ENCODE peak calls at places on chromosomes 13 and 19, in nine cellular contexts. One of them, this sample, is unnamed.

GRCh38 chr19:2561895-2562294 is 86.0 kb downstream of the GADD45B start:
- DNase-seq in amniotic stem cell: no peak
- DNase-seq in GM10248: peak
- DNase-seq in HT-29: no peak
- DNase-seq in Calu3: no peak
- DNase-seq in kidney: peak
- DNase-seq in germinal center: peak
- DNase-seq in Right ventricle myocardium superior: peak
- DNase-seq in SK-N-SH: no peak
- DNase-seq in this sample: peak

GRCh38 chr19:15595069-15595468 is 19.9 kb upstream of the CYP4F8 start:
- DNase-seq in amniotic stem cell: no peak
- DNase-seq in GM10248: no peak
- DNase-seq in HT-29: no peak
- DNase-seq in Calu3: peak
- DNase-seq in kidney: no peak
- DNase-seq in germinal center: no peak
- DNase-seq in Right ventricle myocardium superior: no peak
- DNase-seq in SK-N-SH: no peak
- DNase-seq in this sample: no peak

GRCh38 chr13:48401480-48401879 is 11.4 kb downstream of the LPAR6 start:
- DNase-seq in amniotic stem cell: no peak
- DNase-seq in GM10248: no peak
- DNase-seq in HT-29: no peak
- DNase-seq in Calu3: no peak
- DNase-seq in kidney: no peak
- DNase-seq in germinal center: no peak
- DNase-seq in Right ventricle myocardium superior: no peak
- DNase-seq in SK-N-SH: no peak
- DNase-seq in this sample: no peak

GRCh38 chr19:33054623-33055022 is 10.1 kb downstream of the RHPN2 start:
- DNase-seq in amniotic stem cell: no peak
- DNase-seq in GM10248: no peak
- DNase-seq in HT-29: peak
- DNase-seq in Calu3: peak
- DNase-seq in kidney: peak
- DNase-seq in germinal center: no peak
- DNase-seq in Right ventricle myocardium superior: no peak
- DNase-seq in SK-N-SH: no peak
- DNase-seq in this sample: no peak

GRCh38 chr13:66560189-66560588 is 669.9 kb downstream of the PCDH9 start:
- DNase-seq in amniotic stem cell: no peak
- DNase-seq in GM10248: no peak
- DNase-seq in HT-29: no peak
- DNase-seq in Calu3: no peak
- DNase-seq in kidney: no peak
- DNase-seq in germinal center: no peak
- DNase-seq in Right ventricle myocardium superior: no peak
- DNase-seq in SK-N-SH: no peak
- DNase-seq in this sample: no peak

GRCh38 chr19:46863818-46864629 is 3.2 kb downstream of the ARHGAP35 start:
- DNase-seq in amniotic stem cell: no peak
- DNase-seq in GM10248: no peak
- DNase-seq in HT-29: peak
- DNase-seq in Calu3: peak
- DNase-seq in kidney: no peak
- DNase-seq in germinal center: no peak
- DNase-seq in Right ventricle myocardium superior: no peak
- DNase-seq in SK-N-SH: peak
- DNase-seq in this sample: no peak

GRCh38 chr13:22017226-22017625 is 346.4 kb downstream of the FGF9 start:
- DNase-seq in amniotic stem cell: no peak
- DNase-seq in GM10248: no peak
- DNase-seq in HT-29: no peak
- DNase-seq in Calu3: no peak
- DNase-seq in kidney: no peak
- DNase-seq in germinal center: no peak
- DNase-seq in Right ventricle myocardium superior: no peak
- DNase-seq in SK-N-SH: no peak
- DNase-seq in this sample: no peak

GRCh38 chr13:50941146-50941545 is 31.6 kb downstream of the RNASEH2B start:
- DNase-seq in amniotic stem cell: no peak
- DNase-seq in GM10248: no peak
- DNase-seq in HT-29: no peak
- DNase-seq in Calu3: no peak
- DNase-seq in kidney: no peak
- DNase-seq in germinal center: no peak
- DNase-seq in Right ventricle myocardium superior: no peak
- DNase-seq in SK-N-SH: no peak
- DNase-seq in this sample: no peak

GRCh38 chr19:57850553-57851017 is 926 bp downstream of the ZNF587 start:
- DNase-seq in amniotic stem cell: peak
- DNase-seq in GM10248: no peak
- DNase-seq in HT-29: peak
- DNase-seq in Calu3: peak
- DNase-seq in kidney: no peak
- DNase-seq in germinal center: no peak
- DNase-seq in Right ventricle myocardium superior: no peak
- DNase-seq in SK-N-SH: peak
- DNase-seq in this sample: no peak

GRCh38 chr13:55576389-55576788 is 1564.3 kb upstream of the PRR20A start:
- DNase-seq in amniotic stem cell: no peak
- DNase-seq in GM10248: no peak
- DNase-seq in HT-29: no peak
- DNase-seq in Calu3: no peak
- DNase-seq in kidney: no peak
- DNase-seq in germinal center: no peak
- DNase-seq in Right ventricle myocardium superior: no peak
- DNase-seq in SK-N-SH: no peak
- DNase-seq in this sample: no peak

GRCh38 chr19:29873801-29874575 is 62.2 kb downstream of the CCNE1 start:
- DNase-seq in amniotic stem cell: no peak
- DNase-seq in GM10248: no peak
- DNase-seq in HT-29: no peak
- DNase-seq in Calu3: no peak
- DNase-seq in kidney: no peak
- DNase-seq in germinal center: no peak
- DNase-seq in Right ventricle myocardium superior: no peak
- DNase-seq in SK-N-SH: peak
- DNase-seq in this sample: no peak

GRCh38 chr19:18940791-18941627 is at the start of gene HOMER3:
- DNase-seq in amniotic stem cell: peak
- DNase-seq in GM10248: peak
- DNase-seq in HT-29: peak
- DNase-seq in Calu3: peak
- DNase-seq in kidney: peak
- DNase-seq in germinal center: peak
- DNase-seq in Right ventricle myocardium superior: peak
- DNase-seq in SK-N-SH: peak
- DNase-seq in this sample: peak

GRCh38 chr13:34155931-34156607 is 338.1 kb downstream of the RFC3 start:
- DNase-seq in amniotic stem cell: peak
- DNase-seq in GM10248: no peak
- DNase-seq in HT-29: peak
- DNase-seq in Calu3: no peak
- DNase-seq in kidney: no peak
- DNase-seq in germinal center: no peak
- DNase-seq in Right ventricle myocardium superior: no peak
- DNase-seq in SK-N-SH: no peak
- DNase-seq in this sample: no peak

GRCh38 chr19:15934332-15935078 is at the start of gene CYP4F11:
- DNase-seq in amniotic stem cell: no peak
- DNase-seq in GM10248: no peak
- DNase-seq in HT-29: peak
- DNase-seq in Calu3: peak
- DNase-seq in kidney: no peak
- DNase-seq in germinal center: no peak
- DNase-seq in Right ventricle myocardium superior: peak
- DNase-seq in SK-N-SH: no peak
- DNase-seq in this sample: peak

GRCh38 chr19:10797078-10797477 is 38.9 kb downstream of the TMED1 start:
- DNase-seq in amniotic stem cell: no peak
- DNase-seq in GM10248: no peak
- DNase-seq in HT-29: no peak
- DNase-seq in Calu3: no peak
- DNase-seq in kidney: no peak
- DNase-seq in germinal center: no peak
- DNase-seq in Right ventricle myocardium superior: no peak
- DNase-seq in SK-N-SH: no peak
- DNase-seq in this sample: no peak

GRCh38 chr13:109734002-109734785 is 52.2 kb downstream of the IRS2 start:
- DNase-seq in amniotic stem cell: no peak
- DNase-seq in GM10248: no peak
- DNase-seq in HT-29: no peak
- DNase-seq in Calu3: no peak
- DNase-seq in kidney: no peak
- DNase-seq in germinal center: no peak
- DNase-seq in Right ventricle myocardium superior: no peak
- DNase-seq in SK-N-SH: no peak
- DNase-seq in this sample: peak

GRCh38 chr13:44768233-44768632 is 192.1 kb upstream of the TSC22D1 start:
- DNase-seq in amniotic stem cell: no peak
- DNase-seq in GM10248: peak
- DNase-seq in HT-29: no peak
- DNase-seq in Calu3: no peak
- DNase-seq in kidney: no peak
- DNase-seq in germinal center: no peak
- DNase-seq in Right ventricle myocardium superior: no peak
- DNase-seq in SK-N-SH: no peak
- DNase-seq in this sample: no peak

GRCh38 chr19:17436094-17436873 is 12.2 kb downstream of the TMEM221 start:
- DNase-seq in amniotic stem cell: no peak
- DNase-seq in GM10248: no peak
- DNase-seq in HT-29: no peak
- DNase-seq in Calu3: no peak
- DNase-seq in kidney: no peak
- DNase-seq in germinal center: no peak
- DNase-seq in Right ventricle myocardium superior: no peak
- DNase-seq in SK-N-SH: no peak
- DNase-seq in this sample: no peak

GRCh38 chr19:41939861-41940442 is 11.7 kb upstream of the ERFL start:
- DNase-seq in amniotic stem cell: no peak
- DNase-seq in GM10248: peak
- DNase-seq in HT-29: no peak
- DNase-seq in Calu3: no peak
- DNase-seq in kidney: peak
- DNase-seq in germinal center: peak
- DNase-seq in Right ventricle myocardium superior: no peak
- DNase-seq in SK-N-SH: peak
- DNase-seq in this sample: no peak

GRCh38 chr13:113802090-113802531 is 43.1 kb downstream of the TMEM255B start:
- DNase-seq in amniotic stem cell: no peak
- DNase-seq in GM10248: no peak
- DNase-seq in HT-29: peak
- DNase-seq in Calu3: no peak
- DNase-seq in kidney: peak
- DNase-seq in germinal center: no peak
- DNase-seq in Right ventricle myocardium superior: peak
- DNase-seq in SK-N-SH: peak
- DNase-seq in this sample: no peak

GRCh38 chr13:111228262-111229144 is 91.9 kb upstream of the TEX29 start:
- DNase-seq in amniotic stem cell: no peak
- DNase-seq in GM10248: no peak
- DNase-seq in HT-29: no peak
- DNase-seq in Calu3: no peak
- DNase-seq in kidney: peak
- DNase-seq in germinal center: no peak
- DNase-seq in Right ventricle myocardium superior: no peak
- DNase-seq in SK-N-SH: no peak
- DNase-seq in this sample: no peak

GRCh38 chr13:110944121-110944967 is 29.5 kb upstream of the ANKRD10 start:
- DNase-seq in amniotic stem cell: no peak
- DNase-seq in GM10248: peak
- DNase-seq in HT-29: peak
- DNase-seq in Calu3: peak
- DNase-seq in kidney: no peak
- DNase-seq in germinal center: peak
- DNase-seq in Right ventricle myocardium superior: no peak
- DNase-seq in SK-N-SH: peak
- DNase-seq in this sample: peak

GRCh38 chr13:70856706-70857105 is 748.5 kb upstream of the KLHL1 start:
- DNase-seq in amniotic stem cell: no peak
- DNase-seq in GM10248: no peak
- DNase-seq in HT-29: no peak
- DNase-seq in Calu3: peak
- DNase-seq in kidney: no peak
- DNase-seq in germinal center: no peak
- DNase-seq in Right ventricle myocardium superior: no peak
- DNase-seq in SK-N-SH: no peak
- DNase-seq in this sample: no peak

GRCh38 chr13:113122571-113123225 is at the start of gene F10:
- DNase-seq in amniotic stem cell: peak
- DNase-seq in GM10248: no peak
- DNase-seq in HT-29: peak
- DNase-seq in Calu3: peak
- DNase-seq in kidney: peak
- DNase-seq in germinal center: no peak
- DNase-seq in Right ventricle myocardium superior: peak
- DNase-seq in SK-N-SH: peak
- DNase-seq in this sample: no peak

GRCh38 chr13:25422153-25422552 is 50.4 kb downstream of the ATP8A2 start:
- DNase-seq in amniotic stem cell: no peak
- DNase-seq in GM10248: no peak
- DNase-seq in HT-29: no peak
- DNase-seq in Calu3: no peak
- DNase-seq in kidney: no peak
- DNase-seq in germinal center: no peak
- DNase-seq in Right ventricle myocardium superior: no peak
- DNase-seq in SK-N-SH: no peak
- DNase-seq in this sample: no peak

GRCh38 chr19:10228925-10229324 is 2.2 kb downstream of the S1PR2 start:
- DNase-seq in amniotic stem cell: no peak
- DNase-seq in GM10248: peak
- DNase-seq in HT-29: no peak
- DNase-seq in Calu3: peak
- DNase-seq in kidney: no peak
- DNase-seq in germinal center: peak
- DNase-seq in Right ventricle myocardium superior: no peak
- DNase-seq in SK-N-SH: peak
- DNase-seq in this sample: peak

GRCh38 chr13:94073006-94073744 is 406.3 kb downstream of the DCT start:
- DNase-seq in amniotic stem cell: peak
- DNase-seq in GM10248: no peak
- DNase-seq in HT-29: no peak
- DNase-seq in Calu3: no peak
- DNase-seq in kidney: no peak
- DNase-seq in germinal center: no peak
- DNase-seq in Right ventricle myocardium superior: no peak
- DNase-seq in SK-N-SH: no peak
- DNase-seq in this sample: no peak

GRCh38 chr19:46132508-46133100 is 8.1 kb upstream of the IGFL3 start:
- DNase-seq in amniotic stem cell: no peak
- DNase-seq in GM10248: no peak
- DNase-seq in HT-29: peak
- DNase-seq in Calu3: no peak
- DNase-seq in kidney: no peak
- DNase-seq in germinal center: no peak
- DNase-seq in Right ventricle myocardium superior: no peak
- DNase-seq in SK-N-SH: no peak
- DNase-seq in this sample: no peak

GRCh38 chr13:40315416-40316064 is 350.9 kb downstream of the FOXO1 start:
- DNase-seq in amniotic stem cell: no peak
- DNase-seq in GM10248: no peak
- DNase-seq in HT-29: no peak
- DNase-seq in Calu3: no peak
- DNase-seq in kidney: peak
- DNase-seq in germinal center: no peak
- DNase-seq in Right ventricle myocardium superior: no peak
- DNase-seq in SK-N-SH: no peak
- DNase-seq in this sample: no peak

GRCh38 chr19:1261863-1262686 is 7.1 kb upstream of the CIRBP start:
- DNase-seq in amniotic stem cell: no peak
- DNase-seq in GM10248: no peak
- DNase-seq in HT-29: peak
- DNase-seq in Calu3: peak
- DNase-seq in kidney: peak
- DNase-seq in germinal center: no peak
- DNase-seq in Right ventricle myocardium superior: peak
- DNase-seq in SK-N-SH: no peak
- DNase-seq in this sample: peak

GRCh38 chr13:98509271-98510155 is 67.4 kb downstream of the STK24 start:
- DNase-seq in amniotic stem cell: peak
- DNase-seq in GM10248: no peak
- DNase-seq in HT-29: peak
- DNase-seq in Calu3: peak
- DNase-seq in kidney: no peak
- DNase-seq in germinal center: peak
- DNase-seq in Right ventricle myocardium superior: peak
- DNase-seq in SK-N-SH: no peak
- DNase-seq in this sample: peak

This sample was measured in NAMALWA.